ENCODE peak calls at places on chromosomes 11 and 22, in seven cellular contexts. Q, H, P, R, W, F and L are unnamed samples.

GRCh38 chr11:125214466-125215204 is 50.1 kb downstream of the PKNOX2 start:
- DNase-seq in Q (no peak), H (no peak), P (no peak), R (peak; percentile 25), W (peak; percentile 4), F (no peak), L (peak; percentile 63)

GRCh38 chr11:65426839-65427690 is 4.5 kb downstream of the NEAT1 start:
- DNase-seq in Q (peak; percentile 70), H (peak; percentile 70), P (peak; percentile 74), R (peak; percentile 75), W (peak; percentile 83), F (peak; percentile 38), L (peak; percentile 48)

GRCh38 chr11:14308114-14308896 is 50.7 kb downstream of the RRAS2 start:
- DNase-seq in Q (no peak), H (no peak), P (peak; percentile 67), R (no peak), W (peak; percentile 70), F (no peak), L (no peak)

GRCh38 chr22:31177420-31178162 is 17.6 kb downstream of the RNF185 start:
- DNase-seq in Q (no peak), H (no peak), P (peak; percentile 45), R (no peak), W (peak; percentile 87), F (no peak), L (no peak)

GRCh38 chr22:50115693-50116092 is 25.9 kb downstream of the MOV10L1 start:
- DNase-seq in Q (no peak), H (no peak), P (peak; percentile 35), R (no peak), W (peak; percentile 65), F (no peak), L (peak; percentile 37)

GRCh38 chr11:66454253-66454652 is 12.5 kb upstream of the PELI3 start:
- DNase-seq in Q (no peak), H (no peak), P (no peak), R (no peak), W (no peak), F (no peak), L (no peak)

GRCh38 chr11:61927501-61927900 is 10.1 kb upstream of the RAB3IL1 start:
- DNase-seq in Q (no peak), H (no peak), P (no peak), R (no peak), W (no peak), F (no peak), L (no peak)

GRCh38 chr11:43833657-43834073 is 47.0 kb upstream of the ALKBH3 start:
- DNase-seq in Q (no peak), H (no peak), P (peak; percentile 64), R (no peak), W (peak; percentile 78), F (no peak), L (no peak)

GRCh38 chr11:108561535-108561991 is 32.0 kb downstream of the EXPH5 start:
- DNase-seq in Q (no peak), H (no peak), P (no peak), R (no peak), W (peak; percentile 57), F (no peak), L (no peak)

GRCh38 chr11:109946322-109946846 is 146.8 kb upstream of the ZC3H12C start:
- DNase-seq in Q (peak; percentile 90), H (peak; percentile 90), P (peak; percentile 93), R (peak; percentile 75), W (peak; percentile 99), F (peak; percentile 91), L (peak; percentile 95)

GRCh38 chr11:70490723-70491558 is 92.6 kb downstream of the CTTN start:
- DNase-seq in Q (peak; percentile 33), H (no peak), P (no peak), R (peak; percentile 27), W (no peak), F (no peak), L (no peak)

GRCh38 chr11:102564110-102564509 is 33.6 kb upstream of the MMP7 start:
- DNase-seq in Q (no peak), H (no peak), P (peak; percentile 56), R (no peak), W (peak; percentile 80), F (no peak), L (no peak)

GRCh38 chr11:95924414-95924760 is 480 bp upstream of the MTMR2 start:
- DNase-seq in Q (no peak), H (peak; percentile 36), P (peak; percentile 54), R (no peak), W (peak; percentile 36), F (no peak), L (no peak)
- H3K4me3 ChIP-seq in Q (peak overlapping the region; percentile 81), H (peak overlapping the region; percentile 72), P (peak overlapping the region; percentile 82), R (peak overlapping the region; percentile 91), W (peak overlapping the region; percentile 91), F (peak overlapping the region; percentile 66), L (peak overlapping the region; percentile 82)

GRCh38 chr22:29031236-29031982 is 30.2 kb downstream of the C22orf31 start:
- DNase-seq in Q (peak; percentile 71), H (peak; percentile 58), P (peak; percentile 90), R (peak; percentile 61), W (peak; percentile 97), F (peak; percentile 88), L (peak; percentile 76)

GRCh38 chr22:29030618-29031235 is 30.9 kb downstream of the C22orf31 start:
- DNase-seq in Q (peak; percentile 89), H (peak; percentile 90), P (peak; percentile 90), R (peak; percentile 91), W (peak; percentile 79), F (peak; percentile 83), L (peak; percentile 85)

GRCh38 chr22:29030016-29030617 is 31.5 kb downstream of the C22orf31 start:
- DNase-seq in Q (no peak), H (peak; percentile 52), P (no peak), R (no peak), W (peak; percentile 25), F (peak; percentile 44), L (no peak)

GRCh38 chr22:29032584-29032983 is 29.0 kb downstream of the C22orf31 start:
- DNase-seq in Q (no peak), H (no peak), P (no peak), R (peak; percentile 77), W (peak; percentile 16), F (peak; percentile 47), L (no peak)

GRCh38 chr22:29032014-29032475 is 29.6 kb downstream of the C22orf31 start:
- DNase-seq in Q (no peak), H (no peak), P (no peak), R (peak; percentile 69), W (no peak), F (no peak), L (no peak)
- H3K4me3 ChIP-seq in Q (no peak overlapping the region), H (no peak overlapping the region), P (no peak overlapping the region), R (no peak overlapping the region), W (no peak overlapping the region), F (no peak overlapping the region), L (no peak overlapping the region)

GRCh38 chr22:25331050-25331449 is 111.6 kb downstream of the CRYBB2 start:
- DNase-seq in Q (no peak), H (no peak), P (no peak), R (no peak), W (no peak), F (no peak), L (no peak)
- H3K4me3 ChIP-seq in Q (no peak overlapping the region), H (no peak overlapping the region), P (no peak overlapping the region), R (no peak overlapping the region), W (no peak overlapping the region), F (no peak overlapping the region), L (no peak overlapping the region)

DNA sequence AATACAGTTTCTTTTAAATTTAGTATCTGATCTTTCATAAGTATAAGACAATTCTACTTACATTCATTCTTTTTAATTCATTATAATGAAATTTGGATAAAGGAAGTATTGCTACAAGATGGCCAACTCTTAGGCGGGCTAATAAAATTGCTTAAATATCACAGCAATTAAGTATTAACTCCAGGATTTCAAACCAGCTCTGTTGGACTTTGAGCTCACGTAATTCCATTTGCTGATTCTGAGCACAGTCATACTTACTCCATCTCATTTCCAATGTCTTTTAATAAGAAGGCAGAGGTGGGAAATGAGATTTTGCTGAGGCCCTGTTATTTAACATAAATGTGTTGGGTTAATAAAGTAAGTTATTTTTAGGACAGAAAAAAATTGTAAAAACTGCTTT is 748.1 kb downstream of the KCNA4 start:
- DNase-seq in Q (no peak), H (no peak), P (peak; percentile 12), R (no peak), W (no peak), F (no peak), L (no peak)
- H3K4me3 ChIP-seq in Q (no peak overlapping the region), H (no peak overlapping the region), P (no peak overlapping the region), R (no peak overlapping the region), W (no peak overlapping the region), F (no peak overlapping the region), L (no peak overlapping the region)

GRCh38 chr11:9090488-9091043 is 833 bp downstream of the SCUBE2 start:
- DNase-seq in Q (no peak), H (no peak), P (no peak), R (no peak), W (no peak), F (no peak), L (no peak)
- H3K4me3 ChIP-seq in Q (peak overlapping the region; percentile 51), H (peak overlapping the region; percentile 38), P (peak overlapping the region; percentile 70), R (peak overlapping the region; percentile 11), W (peak overlapping the region; percentile 33), F (peak overlapping the region; percentile 32), L (peak overlapping the region; percentile 46)

GRCh38 chr11:76455331-76455730 is 10.5 kb downstream of the EMSY start:
- DNase-seq in Q (no peak), H (no peak), P (no peak), R (no peak), W (no peak), F (no peak), L (no peak)
- H3K4me3 ChIP-seq in Q (no peak overlapping the region), H (no peak overlapping the region), P (no peak overlapping the region), R (no peak overlapping the region), W (no peak overlapping the region), F (no peak overlapping the region), L (no peak overlapping the region)

DNA sequence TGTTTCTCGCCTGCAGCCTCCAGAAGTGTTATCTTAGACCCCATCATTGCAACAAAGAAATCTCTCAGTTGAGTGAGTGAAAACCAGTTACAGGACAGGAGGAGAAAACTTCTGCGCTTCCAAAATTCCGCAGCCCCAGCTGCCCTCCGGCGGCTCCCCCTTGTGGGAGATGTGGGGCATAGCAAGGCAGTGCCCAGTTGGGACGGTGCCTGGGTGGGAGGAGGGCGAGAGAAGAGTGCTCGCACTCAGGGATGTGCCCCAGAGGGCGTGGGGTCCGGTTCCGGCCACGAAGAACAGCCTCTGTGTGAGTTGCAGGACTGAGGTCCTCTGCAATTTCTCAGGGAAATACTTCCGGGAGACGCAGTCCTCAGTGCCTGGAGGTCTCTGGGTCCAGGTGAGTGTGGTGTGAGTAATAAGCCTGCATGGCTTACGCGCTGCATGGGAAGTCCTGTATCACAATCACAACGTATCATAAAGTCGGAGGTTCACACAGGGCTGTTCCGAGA is 87.0 kb upstream of the BLID start:
- DNase-seq in Q (peak; percentile 81), H (peak; percentile 51), P (peak; percentile 78), R (peak; percentile 74), W (peak; percentile 86), F (peak; percentile 54), L (peak; percentile 79)
- H3K4me3 ChIP-seq in Q (peak overlapping the region; percentile 32), H (no peak overlapping the region), P (peak overlapping the region; percentile 10), R (no peak overlapping the region), W (peak overlapping the region; percentile 24), F (no peak overlapping the region), L (peak overlapping the region; percentile 34)

GRCh38 chr22:48083502-48083901 is 1321.1 kb downstream of the TBC1D22A start:
- DNase-seq in Q (no peak), H (no peak), P (no peak), R (no peak), W (no peak), F (no peak), L (no peak)
- H3K4me3 ChIP-seq in Q (no peak overlapping the region), H (no peak overlapping the region), P (no peak overlapping the region), R (no peak overlapping the region), W (no peak overlapping the region), F (no peak overlapping the region), L (no peak overlapping the region)

GRCh38 chr11:57458060-57458409 is 2.3 kb upstream of the RTN4RL2 start:
- DNase-seq in Q (no peak), H (no peak), P (no peak), R (no peak), W (no peak), F (no peak), L (no peak)
- H3K4me3 ChIP-seq in Q (peak overlapping the region; percentile 48), H (peak overlapping the region; percentile 38), P (peak overlapping the region; percentile 24), R (peak overlapping the region; percentile 56), W (peak overlapping the region; percentile 28), F (peak overlapping the region; percentile 13), L (peak overlapping the region; percentile 40)